ENCODE peak calls at places on chromosomes 13 and 19, in nine cellular contexts. C, L, X, D, P, A, T, W and K are unnamed samples.
A peak's percentile ranks its signal among the peaks of the same experiment; 100 is the strongest.

GRCh38 chr13:93881418-93881817 is 598.1 kb downstream of the DCT start:
- DNase-seq in C (no peak), L (no peak), X (no peak), D (no peak), P (no peak), A (no peak), T (no peak), W (no peak), K (no peak)

GRCh38 chr19:40315812-40316475 is 30.8 kb upstream of the AKT2 start:
- DNase-seq in C (peak; percentile 48), L (no peak), X (no peak), D (no peak), P (no peak), A (no peak), T (no peak), W (no peak), K (no peak)

GRCh38 chr19:8887364-8887763 is 55.2 kb downstream of the MBD3L1 start:
- DNase-seq in C (no peak), L (no peak), X (no peak), D (no peak), P (no peak), A (no peak), T (no peak), W (no peak), K (no peak)

GRCh38 chr19:327291-328024 is 17.1 kb downstream of the MIER2 start:
- DNase-seq in C (no peak), L (no peak), X (no peak), D (no peak), P (no peak), A (no peak), T (no peak), W (no peak), K (no peak)

GRCh38 chr19:15463865-15464371 is 426 bp downstream of the RASAL3 start:
- DNase-seq in C (no peak), L (no peak), X (peak; percentile 80), D (no peak), P (no peak), A (peak; percentile 76), T (no peak), W (no peak), K (no peak)

GRCh38 chr13:43783820-43784219 is 3.0 kb downstream of the ENOX1 start:
- DNase-seq in C (no peak), L (no peak), X (peak; percentile 23), D (no peak), P (no peak), A (no peak), T (peak; percentile 12), W (peak; percentile 42), K (no peak)

GRCh38 chr19:42135836-42136235 is 3.6 kb upstream of the POU2F2 start:
- DNase-seq in C (no peak), L (no peak), X (no peak), D (no peak), P (no peak), A (peak; percentile 48), T (no peak), W (no peak), K (no peak)

GRCh38 chr13:93476175-93476574 is 249.6 kb downstream of the GPC6 start:
- DNase-seq in C (no peak), L (no peak), X (no peak), D (no peak), P (no peak), A (no peak), T (no peak), W (peak; percentile 82), K (no peak)

GRCh38 chr13:26590379-26590778 is 32.9 kb downstream of the WASF3 start:
- DNase-seq in C (no peak), L (no peak), X (no peak), D (no peak), P (no peak), A (no peak), T (no peak), W (no peak), K (no peak)

GRCh38 chr13:76474356-76474755 is 411.8 kb downstream of the KCTD12 start:
- DNase-seq in C (no peak), L (no peak), X (no peak), D (no peak), P (no peak), A (no peak), T (no peak), W (no peak), K (no peak)

GRCh38 chr13:25538276-25538675 is 166.5 kb downstream of the ATP8A2 start:
- DNase-seq in C (no peak), L (no peak), X (no peak), D (no peak), P (no peak), A (no peak), T (no peak), W (no peak), K (no peak)
- H3K4me3 ChIP-seq in C (no peak overlapping the region), L (no peak overlapping the region), X (no peak overlapping the region), D (no peak overlapping the region), P (no peak overlapping the region), A (no peak overlapping the region), T (no peak overlapping the region), W (no peak overlapping the region), K (no peak overlapping the region)

GRCh38 chr13:50355797-50356196 is 340.6 kb downstream of the KCNRG start:
- DNase-seq in C (no peak), L (no peak), X (no peak), D (no peak), P (no peak), A (no peak), T (no peak), W (no peak), K (no peak)

GRCh38 chr13:50357136-50357535 is 341.9 kb downstream of the KCNRG start:
- DNase-seq in C (no peak), L (no peak), X (no peak), D (no peak), P (no peak), A (no peak), T (no peak), W (no peak), K (no peak)

GRCh38 chr13:50357586-50358118 is 342.4 kb downstream of the KCNRG start:
- DNase-seq in C (no peak), L (no peak), X (no peak), D (no peak), P (no peak), A (no peak), T (peak; percentile 54), W (peak; percentile 90), K (no peak)

GRCh38 chr13:50352720-50353491 is 337.7 kb downstream of the KCNRG start:
- DNase-seq in C (no peak), L (no peak), X (no peak), D (no peak), P (no peak), A (no peak), T (no peak), W (no peak), K (no peak)

GRCh38 chr13:50353651-50354415 is 338.6 kb downstream of the KCNRG start:
- DNase-seq in C (no peak), L (no peak), X (no peak), D (no peak), P (no peak), A (no peak), T (no peak), W (peak; percentile 74), K (no peak)
- H3K27ac ChIP-seq in C (no peak overlapping the region), L (no peak overlapping the region), X (no peak overlapping the region), D (no peak overlapping the region), P (no peak overlapping the region), A (no peak overlapping the region), T (no peak overlapping the region), W (peak overlapping the region; percentile 86), K (no peak overlapping the region)

GRCh38 chr19:47573076-47574026 is at the start of gene ZNF541:
- DNase-seq in C (peak; percentile 79), L (peak; percentile 34), X (peak; percentile 89), D (peak; percentile 11), P (peak; percentile 64), A (no peak), T (peak; percentile 54), W (no peak), K (no peak)
- H3K4me3 ChIP-seq in C (peak within 1 kb of the TSS; percentile 23), L (peak within 1 kb of the TSS; percentile 62), X (peak within 1 kb of the TSS; percentile 46), D (peak within 1 kb of the TSS; percentile 62), P (peak within 1 kb of the TSS; percentile 63), A (no peak within 1 kb of the TSS), T (peak within 1 kb of the TSS; percentile 55), W (no peak within 1 kb of the TSS), K (peak within 1 kb of the TSS; percentile 73)

DNA sequence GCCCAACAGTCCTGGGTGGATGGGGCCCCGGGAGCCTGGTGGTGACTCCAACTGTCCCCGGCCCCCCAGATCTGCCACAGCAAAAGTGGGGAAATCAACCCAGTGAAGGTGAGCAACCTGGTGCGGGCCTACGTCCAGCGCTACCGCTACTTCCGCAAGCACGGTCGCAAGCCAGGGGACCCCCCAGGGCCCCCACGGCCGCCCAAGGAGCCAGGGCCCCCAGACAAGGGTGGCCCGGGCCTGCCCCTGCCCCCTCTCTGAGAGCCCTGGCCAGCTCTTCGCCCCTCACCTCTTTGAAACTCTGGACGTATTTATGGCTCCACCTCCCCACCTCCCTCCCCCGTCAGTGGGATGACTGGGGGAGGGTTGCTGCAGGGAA is 7.5 kb downstream of the IRF3 start:
- DNase-seq in C (peak; percentile 49), L (no peak), X (no peak), D (no peak), P (no peak), A (no peak), T (no peak), W (no peak), K (no peak)
- H3K27ac ChIP-seq in C (no peak overlapping the region), L (no peak overlapping the region), X (no peak overlapping the region), D (no peak overlapping the region), P (no peak overlapping the region), A (no peak overlapping the region), T (no peak overlapping the region), W (no peak overlapping the region), K (no peak overlapping the region)